ENCODE peak calls at places on chromosome 11, in four cellular contexts. V, O, X and A are unnamed samples.

GRCh38 chr11:125621995-125622394 is 3.0 kb upstream of the CHEK1 start:
- DNase-seq in V (no peak), O (no peak), X (no peak), A (no peak)

GRCh38 chr11:115665958-115666357 is 161.7 kb upstream of the CADM1 start:
- DNase-seq in V (no peak), O (no peak), X (no peak), A (no peak)

GRCh38 chr11:12497431-12497830 is 120.1 kb downstream of the PARVA start:
- DNase-seq in V (no peak), O (no peak), X (no peak), A (no peak)

GRCh38 chr11:123478352-123478986 is 48.4 kb downstream of the GRAMD1B start:
- DNase-seq in V (no peak), O (no peak), X (peak; percentile 28), A (no peak)

GRCh38 chr11:19625438-19625837 is 87.2 kb upstream of the NAV2 start:
- DNase-seq in V (no peak), O (no peak), X (no peak), A (no peak)

GRCh38 chr11:47056261-47056915 is 119.8 kb downstream of the CSTPP1 start:
- DNase-seq in V (no peak), O (no peak), X (no peak), A (no peak)

GRCh38 chr11:65352783-65353182 is 1.8 kb upstream of the TIGD3 start:
- DNase-seq in V (no peak), O (no peak), X (no peak), A (no peak)

GRCh38 chr11:126487711-126488110 is 132.2 kb downstream of the ST3GAL4 start:
- DNase-seq in V (no peak), O (no peak), X (no peak), A (no peak)

GRCh38 chr11:117198613-117199012 is 557 bp upstream of the TAGLN start:
- DNase-seq in V (no peak), O (peak; percentile 9), X (no peak), A (no peak)

GRCh38 chr11:1071571-1072115 is 3.0 kb upstream of the MUC2 start:
- DNase-seq in V (no peak), O (no peak), X (no peak), A (no peak)

GRCh38 chr11:70542811-70543210 is 144.5 kb downstream of the CTTN start:
- DNase-seq in V (no peak), O (no peak), X (no peak), A (no peak)
- H3K9me3 ChIP-seq in V (peaks cover 3% of the 10 kb centered on the region), O (peaks cover 4% of the 10 kb centered on the region), X (no peaks in the 10 kb centered on the region), A (no peaks in the 10 kb centered on the region)

GRCh38 chr11:99327527-99327926 is 306.8 kb downstream of the CNTN5 start:
- DNase-seq in V (no peak), O (no peak), X (no peak), A (no peak)
- H3K9me3 ChIP-seq in V (no peaks in the 10 kb centered on the region), O (no peaks in the 10 kb centered on the region), X (no peaks in the 10 kb centered on the region), A (no peaks in the 10 kb centered on the region)

GRCh38 chr11:55795256-55795655 is at the start of gene OR5D14:
- DNase-seq in V (no peak), O (no peak), X (no peak), A (no peak)
- H3K9me3 ChIP-seq in V (no peaks in the 10 kb centered on the region), O (peaks cover 2% of the 10 kb centered on the region), X (no peaks in the 10 kb centered on the region), A (no peaks in the 10 kb centered on the region)

GRCh38 chr11:105282658-105283057 is 143.1 kb upstream of the CARD18 start:
- DNase-seq in V (no peak), O (no peak), X (no peak), A (no peak)
- H3K9me3 ChIP-seq in V (no peaks in the 10 kb centered on the region), O (no peaks in the 10 kb centered on the region), X (no peaks in the 10 kb centered on the region), A (no peaks in the 10 kb centered on the region)

DNA sequence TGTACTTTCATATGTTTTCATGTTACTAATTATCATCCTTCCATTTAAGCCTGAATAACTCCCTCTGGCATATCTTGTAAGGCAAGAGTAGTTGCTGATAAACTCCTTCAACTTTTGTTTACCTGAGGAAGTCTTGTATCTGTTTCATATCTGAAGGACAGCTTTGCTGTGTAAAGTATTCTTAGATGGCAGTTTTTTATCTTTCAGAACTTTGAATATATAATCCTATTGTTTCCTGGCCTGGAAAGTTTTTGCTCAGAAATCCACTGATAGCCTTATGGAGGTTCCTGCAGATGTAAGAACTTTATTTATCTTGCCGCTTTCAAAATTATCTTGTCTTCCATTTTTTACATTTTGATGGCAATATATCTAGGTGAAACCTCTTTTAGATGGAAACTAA is 69.1 kb downstream of the KCNQ1OT1 start:
- DNase-seq in V (no peak), O (no peak), X (no peak), A (no peak)
- H3K9me3 ChIP-seq in V (no peaks in the 10 kb centered on the region), O (peaks cover 68% of the 10 kb centered on the region), X (peaks cover 6% of the 10 kb centered on the region), A (peaks cover 13% of the 10 kb centered on the region)

GRCh38 chr11:94212898-94213297 is 84.3 kb downstream of the PANX1 start:
- DNase-seq in V (no peak), O (no peak), X (no peak), A (no peak)

GRCh38 chr11:94219771-94220170 is 84.6 kb upstream of the IZUMO1R start:
- DNase-seq in V (no peak), O (no peak), X (no peak), A (no peak)

GRCh38 chr11:94218372-94218771 is 86.0 kb upstream of the IZUMO1R start:
- DNase-seq in V (no peak), O (no peak), X (no peak), A (no peak)

DNA sequence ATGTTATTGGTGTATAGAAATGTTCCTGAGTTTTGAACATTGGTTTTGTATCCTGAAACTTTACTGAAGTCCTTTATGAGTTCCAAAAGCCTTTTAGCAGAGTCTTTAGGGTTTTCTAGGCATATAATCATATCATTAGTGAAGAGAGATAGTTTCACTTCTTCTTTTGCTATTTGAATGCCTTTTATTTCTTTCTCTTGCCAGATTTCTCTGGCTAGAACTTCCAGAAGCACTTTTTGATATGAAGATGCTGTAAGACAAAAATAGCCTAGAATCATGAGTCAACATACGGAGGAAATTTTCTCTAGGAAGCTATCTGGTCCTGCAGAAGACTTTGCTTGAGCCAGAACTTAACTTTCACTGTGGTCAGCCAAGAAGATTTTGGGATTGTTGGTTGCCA is 86.7 kb upstream of the IZUMO1R start:
- DNase-seq in V (no peak), O (no peak), X (no peak), A (no peak)
- H3K9me3 ChIP-seq in V (peaks cover 14% of the 10 kb centered on the region), O (peaks cover 46% of the 10 kb centered on the region), X (peaks cover 6% of the 10 kb centered on the region), A (no peaks in the 10 kb centered on the region)

GRCh38 chr11:3370268-3370870 is 8.6 kb downstream of the ZNF195 start:
- DNase-seq in V (no peak), O (no peak), X (no peak), A (no peak)

GRCh38 chr11:3367221-3367620 is 11.7 kb downstream of the ZNF195 start:
- DNase-seq in V (no peak), O (no peak), X (no peak), A (no peak)

GRCh38 chr11:3369366-3369765 is 9.6 kb downstream of the ZNF195 start:
- DNase-seq in V (no peak), O (no peak), X (no peak), A (no peak)

GRCh38 chr11:3368199-3368598 is 10.7 kb downstream of the ZNF195 start:
- DNase-seq in V (no peak), O (no peak), X (no peak), A (no peak)
- H3K9me3 ChIP-seq in V (peaks cover 19% of the 10 kb centered on the region), O (peaks cover 44% of the 10 kb centered on the region), X (peaks cover 3% of the 10 kb centered on the region), A (peaks cover 20% of the 10 kb centered on the region)

GRCh38 chr11:37370817-37371216 is 772.8 kb upstream of the RAG2 start:
- DNase-seq in V (no peak), O (no peak), X (no peak), A (no peak)
- H3K9me3 ChIP-seq in V (no peaks in the 10 kb centered on the region), O (peaks cover 6% of the 10 kb centered on the region), X (no peaks in the 10 kb centered on the region), A (no peaks in the 10 kb centered on the region)

GRCh38 chr11:73024646-73025045 is 117.5 kb downstream of the FCHSD2 start:
- DNase-seq in V (no peak), O (no peak), X (no peak), A (no peak)
- H3K9me3 ChIP-seq in V (peaks cover 20% of the 10 kb centered on the region), O (peaks cover 27% of the 10 kb centered on the region), X (peaks cover 6% of the 10 kb centered on the region), A (peaks cover 3% of the 10 kb centered on the region)